ENCODE peak calls at places on chromosomes 13 and 19, in nine cellular contexts. One of them, this sample, is unnamed.

GRCh38 chr13:112623051-112623711 is 35.2 kb upstream of the TUBGCP3 start:
- DNase-seq in AG10803: no peak
- DNase-seq in iPS-NIHi11: no peak
- DNase-seq in GF-D8: no peak
- DNase-seq in AG08396: no peak
- DNase-seq in naive thymus-derived CD8-positive, alpha-beta T cell: no peak
- DNase-seq in tibial artery: no peak
- DNase-seq in hepatocyte: no peak
- DNase-seq in A549: no peak
- DNase-seq in this sample: no peak

GRCh38 chr19:18852634-18853033 is 20.9 kb downstream of the UPF1 start:
- DNase-seq in AG10803: no peak
- DNase-seq in iPS-NIHi11: no peak
- DNase-seq in GF-D8: no peak
- DNase-seq in AG08396: no peak
- DNase-seq in naive thymus-derived CD8-positive, alpha-beta T cell: no peak
- DNase-seq in tibial artery: no peak
- DNase-seq in hepatocyte: no peak
- DNase-seq in A549: no peak
- DNase-seq in this sample: no peak

GRCh38 chr13:101146101-101146898 is 270.0 kb downstream of the NALCN start:
- DNase-seq in AG10803: no peak
- DNase-seq in iPS-NIHi11: no peak
- DNase-seq in GF-D8: no peak
- DNase-seq in AG08396: no peak
- DNase-seq in naive thymus-derived CD8-positive, alpha-beta T cell: no peak
- DNase-seq in tibial artery: no peak
- DNase-seq in hepatocyte: no peak
- DNase-seq in A549: no peak
- DNase-seq in this sample: no peak

GRCh38 chr13:19050901-19051300 is 130.7 kb downstream of the TUBA3C start:
- DNase-seq in AG10803: no peak
- DNase-seq in iPS-NIHi11: no peak
- DNase-seq in GF-D8: no peak
- DNase-seq in AG08396: no peak
- DNase-seq in naive thymus-derived CD8-positive, alpha-beta T cell: no peak
- DNase-seq in tibial artery: no peak
- DNase-seq in hepatocyte: no peak
- DNase-seq in A549: no peak
- DNase-seq in this sample: no peak

GRCh38 chr13:41500501-41500900 is 43.2 kb downstream of the RGCC start:
- DNase-seq in AG10803: peak; percentile 15
- DNase-seq in iPS-NIHi11: no peak
- DNase-seq in GF-D8: no peak
- DNase-seq in AG08396: no peak
- DNase-seq in naive thymus-derived CD8-positive, alpha-beta T cell: no peak
- DNase-seq in tibial artery: no peak
- DNase-seq in hepatocyte: no peak
- DNase-seq in A549: no peak
- DNase-seq in this sample: peak; percentile 22

GRCh38 chr13:73967397-73968165 is 166.6 kb downstream of the KLF12 start:
- DNase-seq in AG10803: no peak
- DNase-seq in iPS-NIHi11: no peak
- DNase-seq in GF-D8: no peak
- DNase-seq in AG08396: no peak
- DNase-seq in naive thymus-derived CD8-positive, alpha-beta T cell: no peak
- DNase-seq in tibial artery: no peak
- DNase-seq in hepatocyte: no peak
- DNase-seq in A549: no peak
- DNase-seq in this sample: no peak

GRCh38 chr13:51805925-51806324 is 2.0 kb upstream of the DHRS12 start:
- DNase-seq in AG10803: no peak
- DNase-seq in iPS-NIHi11: no peak
- DNase-seq in GF-D8: no peak
- DNase-seq in AG08396: no peak
- DNase-seq in naive thymus-derived CD8-positive, alpha-beta T cell: no peak
- DNase-seq in tibial artery: no peak
- DNase-seq in hepatocyte: no peak
- DNase-seq in A549: no peak
- DNase-seq in this sample: no peak

GRCh38 chr13:45243072-45243471 is 42.2 kb upstream of the KCTD4 start:
- DNase-seq in AG10803: no peak
- DNase-seq in iPS-NIHi11: no peak
- DNase-seq in GF-D8: no peak
- DNase-seq in AG08396: no peak
- DNase-seq in naive thymus-derived CD8-positive, alpha-beta T cell: no peak
- DNase-seq in tibial artery: no peak
- DNase-seq in hepatocyte: no peak
- DNase-seq in A549: no peak
- DNase-seq in this sample: no peak

GRCh38 chr13:99577934-99578917 is 77.0 kb downstream of the TM9SF2 start:
- DNase-seq in AG10803: peak; percentile 11
- DNase-seq in iPS-NIHi11: no peak
- DNase-seq in GF-D8: no peak
- DNase-seq in AG08396: peak; percentile 27
- DNase-seq in naive thymus-derived CD8-positive, alpha-beta T cell: no peak
- DNase-seq in tibial artery: no peak
- DNase-seq in hepatocyte: no peak
- DNase-seq in A549: peak; percentile 22
- DNase-seq in this sample: no peak

GRCh38 chr19:4676955-4677731 is 7.0 kb upstream of the MYDGF start:
- DNase-seq in AG10803: peak; percentile 60
- DNase-seq in iPS-NIHi11: peak; percentile 74
- DNase-seq in GF-D8: no peak
- DNase-seq in AG08396: peak; percentile 62
- DNase-seq in naive thymus-derived CD8-positive, alpha-beta T cell: no peak
- DNase-seq in tibial artery: no peak
- DNase-seq in hepatocyte: peak; percentile 53
- DNase-seq in A549: peak; percentile 81
- DNase-seq in this sample: peak; percentile 42

GRCh38 chr19:7597689-7598088 is 2.0 kb downstream of the CAMSAP3 start:
- DNase-seq in AG10803: no peak
- DNase-seq in iPS-NIHi11: no peak
- DNase-seq in GF-D8: no peak
- DNase-seq in AG08396: no peak
- DNase-seq in naive thymus-derived CD8-positive, alpha-beta T cell: no peak
- DNase-seq in tibial artery: no peak
- DNase-seq in hepatocyte: peak; percentile 42
- DNase-seq in A549: peak; percentile 34
- DNase-seq in this sample: no peak

GRCh38 chr13:101624981-101625380 is 172.5 kb downstream of the ITGBL1 start:
- DNase-seq in AG10803: no peak
- DNase-seq in iPS-NIHi11: no peak
- DNase-seq in GF-D8: no peak
- DNase-seq in AG08396: no peak
- DNase-seq in naive thymus-derived CD8-positive, alpha-beta T cell: no peak
- DNase-seq in tibial artery: no peak
- DNase-seq in hepatocyte: no peak
- DNase-seq in A549: no peak
- DNase-seq in this sample: no peak

GRCh38 chr13:72850959-72851677 is 69.2 kb downstream of the PIBF1 start:
- DNase-seq in AG10803: no peak
- DNase-seq in iPS-NIHi11: peak; percentile 9
- DNase-seq in GF-D8: no peak
- DNase-seq in AG08396: no peak
- DNase-seq in naive thymus-derived CD8-positive, alpha-beta T cell: no peak
- DNase-seq in tibial artery: no peak
- DNase-seq in hepatocyte: no peak
- DNase-seq in A549: no peak
- DNase-seq in this sample: no peak

GRCh38 chr19:48397263-48397635 is 3.8 kb downstream of the GRIN2D start:
- DNase-seq in AG10803: no peak
- DNase-seq in iPS-NIHi11: no peak
- DNase-seq in GF-D8: no peak
- DNase-seq in AG08396: no peak
- DNase-seq in naive thymus-derived CD8-positive, alpha-beta T cell: no peak
- DNase-seq in tibial artery: no peak
- DNase-seq in hepatocyte: no peak
- DNase-seq in A549: no peak
- DNase-seq in this sample: no peak

GRCh38 chr13:110798595-110798994 is 85.1 kb downstream of the ING1 start:
- DNase-seq in AG10803: no peak
- DNase-seq in iPS-NIHi11: no peak
- DNase-seq in GF-D8: no peak
- DNase-seq in AG08396: no peak
- DNase-seq in naive thymus-derived CD8-positive, alpha-beta T cell: no peak
- DNase-seq in tibial artery: peak; percentile 60
- DNase-seq in hepatocyte: no peak
- DNase-seq in A549: no peak
- DNase-seq in this sample: no peak

GRCh38 chr19:21432590-21432989 is 35.7 kb downstream of the ZNF493 start:
- DNase-seq in AG10803: no peak
- DNase-seq in iPS-NIHi11: no peak
- DNase-seq in GF-D8: no peak
- DNase-seq in AG08396: no peak
- DNase-seq in naive thymus-derived CD8-positive, alpha-beta T cell: no peak
- DNase-seq in tibial artery: no peak
- DNase-seq in hepatocyte: no peak
- DNase-seq in A549: no peak
- DNase-seq in this sample: no peak

GRCh38 chr13:48730971-48731658 is 77.4 kb downstream of the CYSLTR2 start:
- DNase-seq in AG10803: peak; percentile 11
- DNase-seq in iPS-NIHi11: no peak
- DNase-seq in GF-D8: no peak
- DNase-seq in AG08396: no peak
- DNase-seq in naive thymus-derived CD8-positive, alpha-beta T cell: no peak
- DNase-seq in tibial artery: no peak
- DNase-seq in hepatocyte: no peak
- DNase-seq in A549: no peak
- DNase-seq in this sample: no peak

GRCh38 chr19:2027361-2027760 is 11.8 kb upstream of the BTBD2 start:
- DNase-seq in AG10803: peak; percentile 94
- DNase-seq in iPS-NIHi11: no peak
- DNase-seq in GF-D8: peak; percentile 44
- DNase-seq in AG08396: no peak
- DNase-seq in naive thymus-derived CD8-positive, alpha-beta T cell: no peak
- DNase-seq in tibial artery: no peak
- DNase-seq in hepatocyte: no peak
- DNase-seq in A549: no peak
- DNase-seq in this sample: no peak

GRCh38 chr13:99765869-99766268 is 205.7 kb downstream of the ZIC5 start:
- DNase-seq in AG10803: no peak
- DNase-seq in iPS-NIHi11: no peak
- DNase-seq in GF-D8: no peak
- DNase-seq in AG08396: no peak
- DNase-seq in naive thymus-derived CD8-positive, alpha-beta T cell: no peak
- DNase-seq in tibial artery: no peak
- DNase-seq in hepatocyte: no peak
- DNase-seq in A549: no peak
- DNase-seq in this sample: no peak

GRCh38 chr19:30070970-30071632 is 129.1 kb downstream of the URI1 start:
- DNase-seq in AG10803: no peak
- DNase-seq in iPS-NIHi11: no peak
- DNase-seq in GF-D8: no peak
- DNase-seq in AG08396: no peak
- DNase-seq in naive thymus-derived CD8-positive, alpha-beta T cell: no peak
- DNase-seq in tibial artery: peak; percentile 48
- DNase-seq in hepatocyte: no peak
- DNase-seq in A549: no peak
- DNase-seq in this sample: no peak

GRCh38 chr13:94312511-94313191 is 166.8 kb downstream of the DCT start:
- DNase-seq in AG10803: no peak
- DNase-seq in iPS-NIHi11: no peak
- DNase-seq in GF-D8: no peak
- DNase-seq in AG08396: no peak
- DNase-seq in naive thymus-derived CD8-positive, alpha-beta T cell: no peak
- DNase-seq in tibial artery: no peak
- DNase-seq in hepatocyte: no peak
- DNase-seq in A549: no peak
- DNase-seq in this sample: no peak

GRCh38 chr19:19873381-19873780 is 7.7 kb downstream of the ZNF253 start:
- DNase-seq in AG10803: no peak
- DNase-seq in iPS-NIHi11: no peak
- DNase-seq in GF-D8: no peak
- DNase-seq in AG08396: no peak
- DNase-seq in naive thymus-derived CD8-positive, alpha-beta T cell: no peak
- DNase-seq in tibial artery: no peak
- DNase-seq in hepatocyte: no peak
- DNase-seq in A549: no peak
- DNase-seq in this sample: no peak

GRCh38 chr19:12828494-12828893 is 5.9 kb downstream of the RTBDN start:
- DNase-seq in AG10803: no peak
- DNase-seq in iPS-NIHi11: peak; percentile 78
- DNase-seq in GF-D8: no peak
- DNase-seq in AG08396: peak; percentile 40
- DNase-seq in naive thymus-derived CD8-positive, alpha-beta T cell: no peak
- DNase-seq in tibial artery: no peak
- DNase-seq in hepatocyte: peak; percentile 56
- DNase-seq in A549: no peak
- DNase-seq in this sample: no peak

GRCh38 chr13:34738251-34739170 is 203.6 kb upstream of the NBEA start:
- DNase-seq in AG10803: no peak
- DNase-seq in iPS-NIHi11: no peak
- DNase-seq in GF-D8: no peak
- DNase-seq in AG08396: no peak
- DNase-seq in naive thymus-derived CD8-positive, alpha-beta T cell: no peak
- DNase-seq in tibial artery: no peak
- DNase-seq in hepatocyte: no peak
- DNase-seq in A549: no peak
- DNase-seq in this sample: no peak

GRCh38 chr13:100234006-100234405 is 145.1 kb downstream of the PCCA start:
- DNase-seq in AG10803: no peak
- DNase-seq in iPS-NIHi11: no peak
- DNase-seq in GF-D8: no peak
- DNase-seq in AG08396: no peak
- DNase-seq in naive thymus-derived CD8-positive, alpha-beta T cell: no peak
- DNase-seq in tibial artery: no peak
- DNase-seq in hepatocyte: no peak
- DNase-seq in A549: no peak
- DNase-seq in this sample: no peak

GRCh38 chr13:21058361-21058760 is 3.0 kb downstream of the LATS2 start:
- DNase-seq in AG10803: peak; percentile 35
- DNase-seq in iPS-NIHi11: no peak
- DNase-seq in GF-D8: no peak
- DNase-seq in AG08396: no peak
- DNase-seq in naive thymus-derived CD8-positive, alpha-beta T cell: no peak
- DNase-seq in tibial artery: no peak
- DNase-seq in hepatocyte: no peak
- DNase-seq in A549: no peak
- DNase-seq in this sample: no peak

GRCh38 chr19:42176990-42177685 is 40.3 kb downstream of the DEDD2 start:
- DNase-seq in AG10803: peak; percentile 73
- DNase-seq in iPS-NIHi11: peak; percentile 84
- DNase-seq in GF-D8: peak; percentile 17
- DNase-seq in AG08396: peak; percentile 89
- DNase-seq in naive thymus-derived CD8-positive, alpha-beta T cell: peak; percentile 70
- DNase-seq in tibial artery: peak; percentile 75
- DNase-seq in hepatocyte: peak; percentile 91
- DNase-seq in A549: peak; percentile 90
- DNase-seq in this sample: peak; percentile 86

GRCh38 chr13:31807090-31807541 is 67.8 kb downstream of the RXFP2 start:
- DNase-seq in AG10803: peak; percentile 64
- DNase-seq in iPS-NIHi11: no peak
- DNase-seq in GF-D8: peak; percentile 91
- DNase-seq in AG08396: no peak
- DNase-seq in naive thymus-derived CD8-positive, alpha-beta T cell: no peak
- DNase-seq in tibial artery: no peak
- DNase-seq in hepatocyte: no peak
- DNase-seq in A549: no peak
- DNase-seq in this sample: no peak

This sample was measured in H54.